ENCODE peak calls at places on chromosomes 2 and 18, in five cellular contexts. One of them, this sample, is unnamed.

GRCh38 chr2:212381428-212382102 is 157.0 kb downstream of the ERBB4 start:
- DNase-seq in lower lobe of right lung: no peak
- DNase-seq in psoas muscle: no peak
- DNase-seq in IMR-90: no peak
- DNase-seq in heart left ventricle: no peak
- DNase-seq in this sample: no peak

GRCh38 chr18:36692331-36692730 is 136.5 kb downstream of the TPGS2 start:
- DNase-seq in lower lobe of right lung: no peak
- DNase-seq in psoas muscle: no peak
- DNase-seq in IMR-90: peak; percentile 93
- DNase-seq in heart left ventricle: no peak
- DNase-seq in this sample: no peak

GRCh38 chr2:45839388-45840251 is 188.1 kb downstream of the PRKCE start:
- DNase-seq in lower lobe of right lung: no peak
- DNase-seq in psoas muscle: no peak
- DNase-seq in IMR-90: peak; percentile 18
- DNase-seq in heart left ventricle: no peak
- DNase-seq in this sample: no peak

GRCh38 chr2:45554073-45554742 is 56.9 kb downstream of the SRBD1 start:
- DNase-seq in lower lobe of right lung: no peak
- DNase-seq in psoas muscle: no peak
- DNase-seq in IMR-90: peak; percentile 62
- DNase-seq in heart left ventricle: no peak
- DNase-seq in this sample: no peak

GRCh38 chr2:20353597-20353996 is 3.0 kb upstream of the PUM2 start:
- DNase-seq in lower lobe of right lung: no peak
- DNase-seq in psoas muscle: no peak
- DNase-seq in IMR-90: no peak
- DNase-seq in heart left ventricle: no peak
- DNase-seq in this sample: no peak

GRCh38 chr18:27605107-27605834 is 420.2 kb upstream of the CHST9 start:
- DNase-seq in lower lobe of right lung: no peak
- DNase-seq in psoas muscle: no peak
- DNase-seq in IMR-90: peak; percentile 65
- DNase-seq in heart left ventricle: peak; percentile 50
- DNase-seq in this sample: no peak

GRCh38 chr2:2870106-2870505 is 507.5 kb downstream of the EIPR1 start:
- DNase-seq in lower lobe of right lung: no peak
- DNase-seq in psoas muscle: no peak
- DNase-seq in IMR-90: no peak
- DNase-seq in heart left ventricle: no peak
- DNase-seq in this sample: no peak

GRCh38 chr2:1136071-1136470 is 185.4 kb downstream of the SNTG2 start:
- DNase-seq in lower lobe of right lung: no peak
- DNase-seq in psoas muscle: no peak
- DNase-seq in IMR-90: peak; percentile 4
- DNase-seq in heart left ventricle: no peak
- DNase-seq in this sample: no peak

GRCh38 chr2:2253139-2254016 is 77.7 kb downstream of the MYT1L start:
- DNase-seq in lower lobe of right lung: no peak
- DNase-seq in psoas muscle: no peak
- DNase-seq in IMR-90: no peak
- DNase-seq in heart left ventricle: no peak
- DNase-seq in this sample: no peak

GRCh38 chr2:176827269-176827668 is 385.3 kb upstream of the HNRNPA3 start:
- DNase-seq in lower lobe of right lung: no peak
- DNase-seq in psoas muscle: no peak
- DNase-seq in IMR-90: no peak
- DNase-seq in heart left ventricle: no peak
- DNase-seq in this sample: no peak

GRCh38 chr2:109295070-109295780 is 166.2 kb downstream of the SH3RF3 start:
- DNase-seq in lower lobe of right lung: no peak
- DNase-seq in psoas muscle: no peak
- DNase-seq in IMR-90: no peak
- DNase-seq in heart left ventricle: no peak
- DNase-seq in this sample: no peak

GRCh38 chr2:111209045-111209514 is 88.4 kb downstream of the BCL2L11 start:
- DNase-seq in lower lobe of right lung: no peak
- DNase-seq in psoas muscle: no peak
- DNase-seq in IMR-90: peak; percentile 93
- DNase-seq in heart left ventricle: no peak
- DNase-seq in this sample: no peak

GRCh38 chr2:147236601-147237000 is 608.2 kb upstream of the ACVR2A start:
- DNase-seq in lower lobe of right lung: no peak
- DNase-seq in psoas muscle: no peak
- DNase-seq in IMR-90: no peak
- DNase-seq in heart left ventricle: no peak
- DNase-seq in this sample: no peak

GRCh38 chr2:144362401-144362800 is 157.5 kb downstream of the ZEB2 start:
- DNase-seq in lower lobe of right lung: no peak
- DNase-seq in psoas muscle: no peak
- DNase-seq in IMR-90: peak; percentile 75
- DNase-seq in heart left ventricle: no peak
- DNase-seq in this sample: no peak

GRCh38 chr2:76953733-76954347 is 568.3 kb downstream of the LRRTM4 start:
- DNase-seq in lower lobe of right lung: no peak
- DNase-seq in psoas muscle: no peak
- DNase-seq in IMR-90: peak; percentile 41
- DNase-seq in heart left ventricle: peak; percentile 15
- DNase-seq in this sample: no peak

GRCh38 chr2:19614066-19614465 is 255.6 kb upstream of the OSR1 start:
- DNase-seq in lower lobe of right lung: no peak
- DNase-seq in psoas muscle: no peak
- DNase-seq in IMR-90: peak; percentile 16
- DNase-seq in heart left ventricle: no peak
- DNase-seq in this sample: no peak

GRCh38 chr18:26457611-26458350 is 90.6 kb downstream of the KCTD1 start:
- DNase-seq in lower lobe of right lung: no peak
- DNase-seq in psoas muscle: no peak
- DNase-seq in IMR-90: no peak
- DNase-seq in heart left ventricle: no peak
- DNase-seq in this sample: no peak

GRCh38 chr18:49778826-49779465 is 34.4 kb downstream of the ACAA2 start:
- DNase-seq in lower lobe of right lung: no peak
- DNase-seq in psoas muscle: no peak
- DNase-seq in IMR-90: no peak
- DNase-seq in heart left ventricle: no peak
- DNase-seq in this sample: no peak

GRCh38 chr2:241565413-241565812 is 6.9 kb downstream of the BOK start:
- DNase-seq in lower lobe of right lung: peak; percentile 37
- DNase-seq in psoas muscle: no peak
- DNase-seq in IMR-90: no peak
- DNase-seq in heart left ventricle: no peak
- DNase-seq in this sample: no peak

GRCh38 chr2:20649586-20650375 is 1.1 kb downstream of the HS1BP3 start:
- DNase-seq in lower lobe of right lung: peak; percentile 51
- DNase-seq in psoas muscle: no peak
- DNase-seq in IMR-90: no peak
- DNase-seq in heart left ventricle: no peak
- DNase-seq in this sample: no peak

GRCh38 chr2:23432531-23432930 is 47.6 kb downstream of the KLHL29 start:
- DNase-seq in lower lobe of right lung: no peak
- DNase-seq in psoas muscle: no peak
- DNase-seq in IMR-90: no peak
- DNase-seq in heart left ventricle: peak; percentile 4
- DNase-seq in this sample: no peak

GRCh38 chr18:68314403-68314802 is 400.5 kb downstream of the TMX3 start:
- DNase-seq in lower lobe of right lung: no peak
- DNase-seq in psoas muscle: no peak
- DNase-seq in IMR-90: peak; percentile 35
- DNase-seq in heart left ventricle: no peak
- DNase-seq in this sample: no peak

GRCh38 chr2:223108376-223109100 is 56.5 kb downstream of the KCNE4 start:
- DNase-seq in lower lobe of right lung: no peak
- DNase-seq in psoas muscle: no peak
- DNase-seq in IMR-90: no peak
- DNase-seq in heart left ventricle: no peak
- DNase-seq in this sample: no peak

GRCh38 chr2:134441153-134441863 is 187.4 kb downstream of the MGAT5 start:
- DNase-seq in lower lobe of right lung: no peak
- DNase-seq in psoas muscle: no peak
- DNase-seq in IMR-90: no peak
- DNase-seq in heart left ventricle: no peak
- DNase-seq in this sample: no peak

GRCh38 chr18:69958422-69958821 is 10.7 kb upstream of the CD226 start:
- DNase-seq in lower lobe of right lung: no peak
- DNase-seq in psoas muscle: no peak
- DNase-seq in IMR-90: no peak
- DNase-seq in heart left ventricle: no peak
- DNase-seq in this sample: no peak

GRCh38 chr2:5172923-5173322 is 519.3 kb upstream of the SOX11 start:
- DNase-seq in lower lobe of right lung: no peak
- DNase-seq in psoas muscle: no peak
- DNase-seq in IMR-90: no peak
- DNase-seq in heart left ventricle: no peak
- DNase-seq in this sample: no peak
- H3K9me3 ChIP-seq in lower lobe of right lung: no peaks in the 10 kb centered on the region
- H3K9me3 ChIP-seq in psoas muscle: no peaks in the 10 kb centered on the region
- H3K9me3 ChIP-seq in IMR-90: peaks cover 5% of the 10 kb centered on the region
- H3K9me3 ChIP-seq in heart left ventricle: no peaks in the 10 kb centered on the region
- H3K9me3 ChIP-seq in this sample: no peaks in the 10 kb centered on the region

DNA sequence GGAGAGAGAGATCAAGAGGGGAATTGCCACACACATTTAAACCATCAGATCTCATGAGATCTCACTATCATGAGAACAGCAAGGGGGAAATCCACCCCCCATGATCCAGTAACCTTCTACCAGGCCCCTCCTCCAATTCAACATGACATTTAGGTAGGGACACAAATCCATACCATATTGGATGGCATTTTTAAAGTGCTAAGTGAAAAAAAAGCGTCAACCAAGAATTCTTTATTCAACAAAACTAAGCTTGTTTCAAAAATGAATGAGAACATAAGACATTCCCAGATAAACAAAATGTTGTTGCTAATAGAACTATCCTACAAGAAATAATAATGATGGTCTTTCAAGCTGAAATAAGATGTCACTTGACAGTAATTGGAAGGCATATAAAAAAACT is 626.2 kb upstream of the LRRTM1 start:
- DNase-seq in lower lobe of right lung: no peak
- DNase-seq in psoas muscle: no peak
- DNase-seq in IMR-90: no peak
- DNase-seq in heart left ventricle: no peak
- DNase-seq in this sample: no peak
- H3K9me3 ChIP-seq in lower lobe of right lung: peaks cover 14% of the 10 kb centered on the region
- H3K9me3 ChIP-seq in psoas muscle: no peaks in the 10 kb centered on the region
- H3K9me3 ChIP-seq in IMR-90: peaks cover 8% of the 10 kb centered on the region
- H3K9me3 ChIP-seq in heart left ventricle: no peaks in the 10 kb centered on the region
- H3K9me3 ChIP-seq in this sample: peaks cover 5% of the 10 kb centered on the region

DNA sequence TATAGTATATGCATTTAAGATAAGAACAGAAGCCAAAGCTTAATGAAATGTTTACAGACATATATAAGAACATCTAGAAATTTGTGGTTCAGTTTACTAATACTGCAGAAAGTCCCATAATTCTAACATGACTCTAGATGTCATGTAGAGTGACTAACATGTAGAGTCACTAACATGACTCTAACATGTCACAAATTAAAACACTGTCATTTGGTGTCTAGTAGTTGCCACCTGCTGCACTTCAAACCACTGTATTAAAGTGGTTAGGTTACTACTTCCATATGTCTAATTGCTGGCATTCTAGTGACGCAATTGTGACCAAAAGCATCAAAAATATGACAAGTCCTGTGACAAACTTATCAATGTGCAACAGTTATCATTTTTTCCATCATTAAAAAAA is 100.2 kb upstream of the WDR75 start:
- DNase-seq in lower lobe of right lung: no peak
- DNase-seq in psoas muscle: no peak
- DNase-seq in IMR-90: no peak
- DNase-seq in heart left ventricle: no peak
- DNase-seq in this sample: no peak
- H3K9me3 ChIP-seq in lower lobe of right lung: peaks cover 8% of the 10 kb centered on the region
- H3K9me3 ChIP-seq in psoas muscle: no peaks in the 10 kb centered on the region
- H3K9me3 ChIP-seq in IMR-90: peaks cover 16% of the 10 kb centered on the region
- H3K9me3 ChIP-seq in heart left ventricle: no peaks in the 10 kb centered on the region
- H3K9me3 ChIP-seq in this sample: peaks cover 4% of the 10 kb centered on the region

GRCh38 chr2:239639366-239640185 is 238.8 kb upstream of the HDAC4 start:
- DNase-seq in lower lobe of right lung: no peak
- DNase-seq in psoas muscle: no peak
- DNase-seq in IMR-90: no peak
- DNase-seq in heart left ventricle: no peak
- DNase-seq in this sample: no peak
- H3K9me3 ChIP-seq in lower lobe of right lung: no peaks in the 10 kb centered on the region
- H3K9me3 ChIP-seq in psoas muscle: no peaks in the 10 kb centered on the region
- H3K9me3 ChIP-seq in IMR-90: peaks cover 26% of the 10 kb centered on the region
- H3K9me3 ChIP-seq in heart left ventricle: no peaks in the 10 kb centered on the region
- H3K9me3 ChIP-seq in this sample: no peaks in the 10 kb centered on the region

GRCh38 chr2:132473174-132473883 is 56.7 kb downstream of the GPR39 start:
- DNase-seq in lower lobe of right lung: no peak
- DNase-seq in psoas muscle: no peak
- DNase-seq in IMR-90: no peak
- DNase-seq in heart left ventricle: no peak
- DNase-seq in this sample: no peak
- H3K9me3 ChIP-seq in lower lobe of right lung: peaks cover 12% of the 10 kb centered on the region
- H3K9me3 ChIP-seq in psoas muscle: no peaks in the 10 kb centered on the region
- H3K9me3 ChIP-seq in IMR-90: peaks cover 16% of the 10 kb centered on the region
- H3K9me3 ChIP-seq in heart left ventricle: no peaks in the 10 kb centered on the region
- H3K9me3 ChIP-seq in this sample: peaks cover 3% of the 10 kb centered on the region

DNA sequence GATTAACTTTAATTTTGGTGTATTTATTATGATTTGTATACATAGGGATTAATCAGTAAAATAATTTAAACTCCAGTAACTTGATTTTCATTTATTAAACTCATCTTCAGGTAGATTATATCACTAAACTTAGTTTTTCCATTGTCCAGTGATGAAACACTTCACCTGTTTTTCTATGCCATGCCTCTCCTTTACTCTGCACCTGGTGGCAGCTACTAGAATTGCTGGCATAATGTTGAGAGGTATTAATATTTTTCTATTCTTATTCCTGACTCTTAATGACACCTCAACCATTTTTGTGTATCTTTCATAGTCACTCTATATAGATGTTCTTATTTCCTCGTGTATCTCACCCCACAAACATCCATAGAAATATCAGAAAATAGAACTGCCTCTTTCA is 940.3 kb upstream of the CRIM1 start:
- DNase-seq in lower lobe of right lung: no peak
- DNase-seq in psoas muscle: no peak
- DNase-seq in IMR-90: no peak
- DNase-seq in heart left ventricle: no peak
- DNase-seq in this sample: no peak
- H3K9me3 ChIP-seq in lower lobe of right lung: no peaks in the 10 kb centered on the region
- H3K9me3 ChIP-seq in psoas muscle: no peaks in the 10 kb centered on the region
- H3K9me3 ChIP-seq in IMR-90: peaks cover 2% of the 10 kb centered on the region
- H3K9me3 ChIP-seq in heart left ventricle: no peaks in the 10 kb centered on the region
- H3K9me3 ChIP-seq in this sample: no peaks in the 10 kb centered on the region

GRCh38 chr18:78892721-78893120 is 86.9 kb upstream of the SALL3 start:
- DNase-seq in lower lobe of right lung: no peak
- DNase-seq in psoas muscle: no peak
- DNase-seq in IMR-90: no peak
- DNase-seq in heart left ventricle: no peak
- DNase-seq in this sample: no peak
- H3K9me3 ChIP-seq in lower lobe of right lung: peaks cover 17% of the 10 kb centered on the region
- H3K9me3 ChIP-seq in psoas muscle: peaks cover 18% of the 10 kb centered on the region
- H3K9me3 ChIP-seq in IMR-90: peaks cover 41% of the 10 kb centered on the region
- H3K9me3 ChIP-seq in heart left ventricle: peaks cover 3% of the 10 kb centered on the region
- H3K9me3 ChIP-seq in this sample: no peaks in the 10 kb centered on the region

DNA sequence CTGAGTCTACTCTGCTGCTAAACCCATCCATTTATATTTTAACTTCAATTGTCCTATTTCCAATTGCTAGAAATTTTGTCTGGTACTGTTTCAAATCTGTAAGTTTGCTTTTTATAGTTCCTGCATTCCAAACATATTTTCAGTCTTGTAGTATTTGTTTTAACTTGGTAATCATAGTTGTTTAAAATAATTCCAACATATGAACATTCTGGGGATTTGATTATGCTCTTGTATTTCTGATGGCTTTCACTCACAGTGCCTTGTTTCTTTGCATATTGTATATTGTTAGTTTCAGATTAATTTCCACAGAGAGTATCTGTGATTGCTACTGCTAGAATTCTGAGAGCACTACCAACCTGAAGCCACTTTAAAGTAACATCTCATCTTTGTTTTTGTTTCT is 202.4 kb downstream of the ETAA1 start:
- DNase-seq in lower lobe of right lung: no peak
- DNase-seq in psoas muscle: no peak
- DNase-seq in IMR-90: peak; percentile 27
- DNase-seq in heart left ventricle: no peak
- DNase-seq in this sample: no peak
- H3K9me3 ChIP-seq in lower lobe of right lung: peaks cover 10% of the 10 kb centered on the region
- H3K9me3 ChIP-seq in psoas muscle: peaks cover 7% of the 10 kb centered on the region
- H3K9me3 ChIP-seq in IMR-90: peaks cover 2% of the 10 kb centered on the region
- H3K9me3 ChIP-seq in heart left ventricle: no peaks in the 10 kb centered on the region
- H3K9me3 ChIP-seq in this sample: no peaks in the 10 kb centered on the region